ENCODE peak calls at places on chromosomes 3 and 15, in nine cellular contexts. S is brain microvascular endothelial cell; T is iPS-NIHi11; C is ACHN; N is RKO; V is activated CD4-positive, alpha-beta T cell treated with anti-CD3 and anti-CD28 coated beads, Interleukin-2, amount 10 ng/mL, durations not matched to agents 7 days and 5 days; R is lower lobe of right lung; L is naive thymus-derived CD4-positive, alpha-beta T cell; E is neural crest cell. Z is an unnamed sample.

GRCh38 chr3:165892565-165892964 is 55.3 kb upstream of the BCHE start:
- DNase-seq in S (no peak), T (no peak), C (no peak), N (no peak), V (no peak), R (no peak), L (no peak), E (no peak), Z (no peak)

GRCh38 chr3:117439812-117440211 is 730.2 kb downstream of the TUSC7 start:
- DNase-seq in S (peak), T (peak), C (peak), N (peak), V (no peak), R (no peak), L (no peak), E (no peak), Z (no peak)

GRCh38 chr15:98853161-98853560 is 154.4 kb downstream of the PGPEP1L start:
- DNase-seq in S (peak), T (peak), C (peak), N (peak), V (peak), R (peak), L (peak), E (peak), Z (peak)

GRCh38 chr15:57205999-57206398 is 170.3 kb upstream of the CGNL1 start:
- DNase-seq in S (no peak), T (no peak), C (no peak), N (no peak), V (no peak), R (no peak), L (no peak), E (no peak), Z (no peak)

GRCh38 chr3:31095254-31095653 is 200.8 kb upstream of the GADL1 start:
- DNase-seq in S (no peak), T (no peak), C (no peak), N (no peak), V (no peak), R (no peak), L (no peak), E (no peak), Z (no peak)

GRCh38 chr3:13480340-13481318 is 523 bp downstream of the HDAC11 start:
- DNase-seq in S (no peak), T (no peak), C (no peak), N (peak), V (peak), R (peak), L (peak), E (no peak), Z (no peak)

GRCh38 chr3:143533391-143533790 is 314.9 kb downstream of the SLC9A9 start:
- DNase-seq in S (no peak), T (no peak), C (no peak), N (no peak), V (no peak), R (no peak), L (no peak), E (no peak), Z (no peak)

GRCh38 chr3:131804565-131805133 is 230.2 kb downstream of the CPNE4 start:
- DNase-seq in S (no peak), T (no peak), C (no peak), N (no peak), V (no peak), R (no peak), L (no peak), E (no peak), Z (no peak)

GRCh38 chr3:58924581-58924980 is 125.2 kb downstream of the CFAP20DC start:
- DNase-seq in S (peak), T (no peak), C (no peak), N (no peak), V (no peak), R (no peak), L (no peak), E (no peak), Z (no peak)

GRCh38 chr3:27681249-27681748 is 40.8 kb downstream of the EOMES start:
- DNase-seq in S (peak), T (peak), C (peak), N (peak), V (peak), R (no peak), L (peak), E (peak), Z (peak)

GRCh38 chr3:138845771-138846173 is 11.0 kb upstream of the PIK3CB start:
- DNase-seq in S (no peak), T (no peak), C (no peak), N (no peak), V (no peak), R (no peak), L (no peak), E (no peak), Z (no peak)

GRCh38 chr3:50336452-50337174 is 4.0 kb downstream of the RASSF1 start:
- DNase-seq in S (no peak), T (peak), C (peak), N (peak), V (no peak), R (no peak), L (no peak), E (no peak), Z (no peak)

GRCh38 chr3:11185564-11186317 is 31.4 kb downstream of the HRH1 start:
- DNase-seq in S (peak), T (peak), C (peak), N (no peak), V (no peak), R (peak), L (no peak), E (no peak), Z (peak)

GRCh38 chr3:16290007-16290826 is 25.2 kb downstream of the OXNAD1 start:
- DNase-seq in S (peak), T (peak), C (peak), N (peak), V (peak), R (no peak), L (peak), E (peak), Z (peak)

GRCh38 chr3:197331131-197331530 is 32.7 kb upstream of the DLG1 start:
- DNase-seq in S (no peak), T (peak), C (no peak), N (peak), V (no peak), R (no peak), L (no peak), E (no peak), Z (no peak)

GRCh38 chr3:33831053-33831452 is 32.6 kb downstream of the PDCD6IP start:
- DNase-seq in S (peak), T (no peak), C (no peak), N (peak), V (no peak), R (no peak), L (no peak), E (no peak), Z (no peak)

GRCh38 chr3:124383846-124384483 is 346.3 kb upstream of the UMPS start:
- DNase-seq in S (no peak), T (no peak), C (no peak), N (no peak), V (no peak), R (no peak), L (no peak), E (no peak), Z (no peak)

GRCh38 chr15:89664951-89665350 is 9.7 kb upstream of the KIF7 start:
- DNase-seq in S (no peak), T (no peak), C (no peak), N (no peak), V (no peak), R (no peak), L (no peak), E (no peak), Z (no peak)

GRCh38 chr3:167750273-167750971 is 14.9 kb downstream of the SERPINI1 start:
- DNase-seq in S (no peak), T (no peak), C (no peak), N (no peak), V (peak), R (no peak), L (no peak), E (no peak), Z (no peak)

GRCh38 chr3:57006949-57007419 is 53.5 kb upstream of the SPATA12 start:
- DNase-seq in S (no peak), T (peak), C (peak), N (no peak), V (no peak), R (peak), L (no peak), E (no peak), Z (no peak)

GRCh38 chr15:61038910-61039309 is 190.2 kb downstream of the RORA start:
- DNase-seq in S (no peak), T (no peak), C (no peak), N (no peak), V (no peak), R (no peak), L (no peak), E (no peak), Z (no peak)

GRCh38 chr3:171416666-171417065 is 43.5 kb downstream of the TNIK start:
- DNase-seq in S (no peak), T (no peak), C (no peak), N (no peak), V (no peak), R (no peak), L (no peak), E (no peak), Z (no peak)

GRCh38 chr3:157081681-157082210 is 78.2 kb downstream of the CCNL1 start:
- DNase-seq in S (peak), T (peak), C (peak), N (peak), V (peak), R (peak), L (peak), E (peak), Z (peak)

GRCh38 chr15:50854594-50855490 is 53.6 kb upstream of the AP4E1 start:
- DNase-seq in S (no peak), T (no peak), C (no peak), N (no peak), V (no peak), R (no peak), L (no peak), E (no peak), Z (no peak)

GRCh38 chr3:168545591-168545990 is 449.9 kb upstream of the GOLIM4 start:
- DNase-seq in S (peak), T (peak), C (no peak), N (no peak), V (no peak), R (no peak), L (no peak), E (no peak), Z (no peak)

GRCh38 chr15:38436993-38437392 is 16.9 kb upstream of the FAM98B start:
- DNase-seq in S (no peak), T (no peak), C (no peak), N (no peak), V (no peak), R (no peak), L (no peak), E (no peak), Z (no peak)

GRCh38 chr3:134378384-134378783 is 4.1 kb upstream of the AMOTL2 start:
- DNase-seq in S (no peak), T (peak), C (peak), N (no peak), V (no peak), R (peak), L (no peak), E (no peak), Z (no peak)

GRCh38 chr3:126013742-126014141 is 44.8 kb downstream of the ROPN1B start:
- DNase-seq in S (no peak), T (peak), C (no peak), N (no peak), V (no peak), R (no peak), L (no peak), E (no peak), Z (no peak)

GRCh38 chr3:187624588-187624987 is 45.6 kb downstream of the SST start:
- DNase-seq in S (no peak), T (no peak), C (no peak), N (no peak), V (no peak), R (no peak), L (no peak), E (no peak), Z (no peak)

GRCh38 chr3:187628169-187628568 is 42.0 kb downstream of the SST start:
- DNase-seq in S (no peak), T (peak), C (no peak), N (no peak), V (no peak), R (no peak), L (no peak), E (no peak), Z (no peak)

GRCh38 chr3:23068016-23068728 is 135.0 kb upstream of the UBE2E2 start:
- DNase-seq in S (no peak), T (peak), C (no peak), N (no peak), V (no peak), R (no peak), L (no peak), E (no peak), Z (no peak)

GRCh38 chr3:187610926-187611545 is 59.2 kb downstream of the SST start:
- DNase-seq in S (no peak), T (no peak), C (no peak), N (no peak), V (no peak), R (no peak), L (no peak), E (no peak), Z (no peak)

GRCh38 chr3:45795509-45795881 is 841 bp downstream of the SLC6A20 start:
- DNase-seq in S (no peak), T (no peak), C (no peak), N (no peak), V (no peak), R (no peak), L (no peak), E (no peak), Z (no peak)